ENCODE peak calls at places on chromosomes 2 and 18, in five cellular contexts. One of them, this sample, is unnamed. For H3K27me3, the result is how much of the 10 kb centered on the place peaks cover.

GRCh38 chr2:137173514-137173913 is 408.2 kb downstream of the THSD7B start:
- DNase-seq in upper lobe of left lung: no peak
- DNase-seq in thyroid gland: no peak
- DNase-seq in psoas muscle: no peak
- DNase-seq in IMR-90: no peak
- DNase-seq in this sample: no peak

GRCh38 chr2:225041871-225042799 is at the start of gene DOCK10:
- DNase-seq in upper lobe of left lung: peak
- DNase-seq in thyroid gland: peak
- DNase-seq in psoas muscle: peak
- DNase-seq in IMR-90: peak
- DNase-seq in this sample: peak

GRCh38 chr2:159287733-159288132 is 1.2 kb upstream of the WDSUB1 start:
- DNase-seq in upper lobe of left lung: no peak
- DNase-seq in thyroid gland: no peak
- DNase-seq in psoas muscle: no peak
- DNase-seq in IMR-90: no peak
- DNase-seq in this sample: no peak

GRCh38 chr2:241929551-241930490 is 60.3 kb downstream of the RTP5 start:
- DNase-seq in upper lobe of left lung: no peak
- DNase-seq in thyroid gland: no peak
- DNase-seq in psoas muscle: no peak
- DNase-seq in IMR-90: no peak
- DNase-seq in this sample: no peak

GRCh38 chr2:1060987-1061386 is 110.3 kb downstream of the SNTG2 start:
- DNase-seq in upper lobe of left lung: no peak
- DNase-seq in thyroid gland: no peak
- DNase-seq in psoas muscle: no peak
- DNase-seq in IMR-90: no peak
- DNase-seq in this sample: no peak

GRCh38 chr2:101223814-101224231 is 28.9 kb upstream of the CNOT11 start:
- DNase-seq in upper lobe of left lung: peak
- DNase-seq in thyroid gland: no peak
- DNase-seq in psoas muscle: no peak
- DNase-seq in IMR-90: no peak
- DNase-seq in this sample: peak

GRCh38 chr2:127490283-127490682 is 36.0 kb downstream of the IWS1 start:
- DNase-seq in upper lobe of left lung: no peak
- DNase-seq in thyroid gland: no peak
- DNase-seq in psoas muscle: no peak
- DNase-seq in IMR-90: no peak
- DNase-seq in this sample: no peak

GRCh38 chr2:98903767-98904485 is 32.1 kb downstream of the CRACDL start:
- DNase-seq in upper lobe of left lung: no peak
- DNase-seq in thyroid gland: no peak
- DNase-seq in psoas muscle: no peak
- DNase-seq in IMR-90: no peak
- DNase-seq in this sample: no peak

GRCh38 chr2:3443685-3444084 is 64.2 kb downstream of the TRAPPC12 start:
- DNase-seq in upper lobe of left lung: no peak
- DNase-seq in thyroid gland: no peak
- DNase-seq in psoas muscle: no peak
- DNase-seq in IMR-90: no peak
- DNase-seq in this sample: no peak

GRCh38 chr2:4553219-4553618 is 849.8 kb downstream of the DCDC2C start:
- DNase-seq in upper lobe of left lung: no peak
- DNase-seq in thyroid gland: no peak
- DNase-seq in psoas muscle: no peak
- DNase-seq in IMR-90: no peak
- DNase-seq in this sample: no peak

GRCh38 chr2:96531872-96532505 is 4.6 kb upstream of the ARID5A start:
- DNase-seq in upper lobe of left lung: peak
- DNase-seq in thyroid gland: peak
- DNase-seq in psoas muscle: peak
- DNase-seq in IMR-90: peak
- DNase-seq in this sample: peak

GRCh38 chr18:11042247-11042646 is 107.1 kb downstream of the PIEZO2 start:
- DNase-seq in upper lobe of left lung: no peak
- DNase-seq in thyroid gland: no peak
- DNase-seq in psoas muscle: no peak
- DNase-seq in IMR-90: peak
- DNase-seq in this sample: no peak

GRCh38 chr2:19363474-19363778 is 5.0 kb upstream of the OSR1 start:
- DNase-seq in upper lobe of left lung: no peak
- DNase-seq in thyroid gland: no peak
- DNase-seq in psoas muscle: no peak
- DNase-seq in IMR-90: no peak
- DNase-seq in this sample: no peak

GRCh38 chr2:201235865-201236811 is 24.2 kb upstream of the CASP8 start:
- DNase-seq in upper lobe of left lung: peak
- DNase-seq in thyroid gland: peak
- DNase-seq in psoas muscle: peak
- DNase-seq in IMR-90: peak
- DNase-seq in this sample: peak

GRCh38 chr2:239805414-239805813 is 219.7 kb downstream of the NDUFA10 start:
- DNase-seq in upper lobe of left lung: no peak
- DNase-seq in thyroid gland: no peak
- DNase-seq in psoas muscle: no peak
- DNase-seq in IMR-90: no peak
- DNase-seq in this sample: no peak

GRCh38 chr18:5414546-5414945 is 119.0 kb upstream of the ZBTB14 start:
- DNase-seq in upper lobe of left lung: no peak
- DNase-seq in thyroid gland: no peak
- DNase-seq in psoas muscle: no peak
- DNase-seq in IMR-90: no peak
- DNase-seq in this sample: no peak

GRCh38 chr2:224572338-224572737 is 12.8 kb downstream of the CUL3 start:
- DNase-seq in upper lobe of left lung: no peak
- DNase-seq in thyroid gland: no peak
- DNase-seq in psoas muscle: no peak
- DNase-seq in IMR-90: no peak
- DNase-seq in this sample: no peak

GRCh38 chr2:86012017-86012712 is 93.5 kb downstream of the POLR1A start:
- DNase-seq in upper lobe of left lung: peak
- DNase-seq in thyroid gland: no peak
- DNase-seq in psoas muscle: no peak
- DNase-seq in IMR-90: no peak
- DNase-seq in this sample: no peak

GRCh38 chr2:196131384-196131861 is 40.0 kb downstream of the STK17B start:
- DNase-seq in upper lobe of left lung: peak
- DNase-seq in thyroid gland: peak
- DNase-seq in psoas muscle: peak
- DNase-seq in IMR-90: peak
- DNase-seq in this sample: peak

GRCh38 chr18:75161629-75162028 is 47.3 kb downstream of the PTGR3 start:
- DNase-seq in upper lobe of left lung: peak
- DNase-seq in thyroid gland: peak
- DNase-seq in psoas muscle: peak
- DNase-seq in IMR-90: no peak
- DNase-seq in this sample: no peak

GRCh38 chr2:13015941-13016340 is 299.2 kb downstream of the TRIB2 start:
- DNase-seq in upper lobe of left lung: no peak
- DNase-seq in thyroid gland: no peak
- DNase-seq in psoas muscle: no peak
- DNase-seq in IMR-90: no peak
- DNase-seq in this sample: no peak

GRCh38 chr2:26745609-26746327 is 18.3 kb upstream of the SLC35F6 start:
- DNase-seq in upper lobe of left lung: peak
- DNase-seq in thyroid gland: peak
- DNase-seq in psoas muscle: peak
- DNase-seq in IMR-90: peak
- DNase-seq in this sample: peak

GRCh38 chr2:71929482-71929772 is 218.2 kb downstream of the CYP26B1 start:
- DNase-seq in upper lobe of left lung: no peak
- DNase-seq in thyroid gland: no peak
- DNase-seq in psoas muscle: no peak
- DNase-seq in IMR-90: no peak
- DNase-seq in this sample: no peak

GRCh38 chr2:229446316-229446715 is 175.2 kb upstream of the PID1 start:
- DNase-seq in upper lobe of left lung: no peak
- DNase-seq in thyroid gland: no peak
- DNase-seq in psoas muscle: no peak
- DNase-seq in IMR-90: no peak
- DNase-seq in this sample: no peak

GRCh38 chr2:222915092-222915957 is 54.5 kb downstream of the ACSL3 start:
- DNase-seq in upper lobe of left lung: no peak
- DNase-seq in thyroid gland: no peak
- DNase-seq in psoas muscle: no peak
- DNase-seq in IMR-90: peak
- DNase-seq in this sample: no peak

GRCh38 chr2:239378918-239379640 is 21.7 kb downstream of the HDAC4 start:
- DNase-seq in upper lobe of left lung: peak
- DNase-seq in thyroid gland: no peak
- DNase-seq in psoas muscle: no peak
- DNase-seq in IMR-90: no peak
- DNase-seq in this sample: no peak

GRCh38 chr2:101125374-101125773 is 25.8 kb downstream of the TBC1D8 start:
- DNase-seq in upper lobe of left lung: no peak
- DNase-seq in thyroid gland: no peak
- DNase-seq in psoas muscle: no peak
- DNase-seq in IMR-90: no peak
- DNase-seq in this sample: no peak

GRCh38 chr2:177147093-177147694 is 65.4 kb upstream of the HNRNPA3 start:
- DNase-seq in upper lobe of left lung: no peak
- DNase-seq in thyroid gland: no peak
- DNase-seq in psoas muscle: no peak
- DNase-seq in IMR-90: peak
- DNase-seq in this sample: no peak

GRCh38 chr18:38023871-38024270 is 458.3 kb upstream of the CELF4 start:
- DNase-seq in upper lobe of left lung: no peak
- DNase-seq in thyroid gland: no peak
- DNase-seq in psoas muscle: no peak
- DNase-seq in IMR-90: no peak
- DNase-seq in this sample: no peak

GRCh38 chr2:241943209-241943850 is 73.8 kb downstream of the RTP5 start:
- DNase-seq in upper lobe of left lung: no peak
- DNase-seq in thyroid gland: no peak
- DNase-seq in psoas muscle: no peak
- DNase-seq in IMR-90: no peak
- DNase-seq in this sample: no peak

DNA sequence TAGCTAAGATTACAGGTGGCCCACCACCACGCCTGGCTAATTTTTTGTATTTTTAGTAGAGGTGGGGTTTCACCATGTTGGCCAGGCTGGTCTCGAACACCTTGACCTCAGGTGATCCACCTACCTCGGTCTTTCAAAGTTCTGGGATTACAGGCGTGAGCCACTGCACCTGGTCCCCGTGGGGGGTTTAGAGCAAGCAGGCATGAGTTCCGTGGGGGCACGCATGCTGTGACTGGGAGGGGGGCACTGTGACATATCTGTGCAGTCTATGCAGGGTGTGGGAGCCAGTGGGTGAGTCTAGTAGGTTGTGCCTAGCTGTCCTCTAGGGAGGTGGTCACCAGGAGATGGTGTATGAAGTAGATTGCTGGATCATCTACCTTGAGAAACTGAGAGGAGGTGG is 16.6 kb upstream of the ZDBF2 start:
- DNase-seq in upper lobe of left lung: no peak
- DNase-seq in thyroid gland: no peak
- DNase-seq in psoas muscle: no peak
- DNase-seq in IMR-90: no peak
- DNase-seq in this sample: no peak
- H3K27me3 ChIP-seq in upper lobe of left lung: under half
- H3K27me3 ChIP-seq in thyroid gland: under half
- H3K27me3 ChIP-seq in psoas muscle: under half
- H3K27me3 ChIP-seq in IMR-90: under half
- H3K27me3 ChIP-seq in this sample: under half

GRCh38 chr2:9799729-9800632 is 43.3 kb upstream of the TAF1B start:
- DNase-seq in upper lobe of left lung: peak
- DNase-seq in thyroid gland: peak
- DNase-seq in psoas muscle: peak
- DNase-seq in IMR-90: peak
- DNase-seq in this sample: peak
- H3K27ac ChIP-seq in upper lobe of left lung: peak
- H3K27ac ChIP-seq in thyroid gland: peak
- H3K27ac ChIP-seq in psoas muscle: no peak
- H3K27ac ChIP-seq in IMR-90: no peak
- H3K27ac ChIP-seq in this sample: peak

DNA sequence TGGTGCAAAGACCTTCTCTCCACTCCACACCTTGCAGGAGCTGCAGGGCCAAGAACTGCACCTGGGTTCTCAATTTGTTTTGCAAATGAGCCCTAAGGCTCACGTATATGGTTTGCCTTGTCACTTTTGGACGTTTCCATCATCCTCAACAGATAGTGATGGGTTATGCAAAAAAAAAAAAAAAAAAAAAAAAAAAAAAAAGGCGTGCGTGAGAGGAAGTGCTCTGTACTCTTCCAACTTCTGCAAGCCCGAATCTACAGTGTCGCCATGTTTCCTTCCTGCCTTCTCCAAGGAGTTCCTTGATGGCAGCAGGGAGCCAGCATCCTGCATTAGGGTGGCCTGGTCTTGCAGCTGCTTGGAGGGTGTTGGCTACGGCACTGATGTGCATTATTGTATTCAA is 4.0 kb upstream of the INHBB start:
- DNase-seq in upper lobe of left lung: no peak
- DNase-seq in thyroid gland: no peak
- DNase-seq in psoas muscle: no peak
- DNase-seq in IMR-90: no peak
- DNase-seq in this sample: no peak
- H3K27me3 ChIP-seq in upper lobe of left lung: under half
- H3K27me3 ChIP-seq in thyroid gland: under half
- H3K27me3 ChIP-seq in psoas muscle: under half
- H3K27me3 ChIP-seq in IMR-90: half or more
- H3K27me3 ChIP-seq in this sample: under half

GRCh38 chr2:9264301-9264700 is 57.7 kb downstream of the ASAP2 start:
- DNase-seq in upper lobe of left lung: no peak
- DNase-seq in thyroid gland: no peak
- DNase-seq in psoas muscle: no peak
- DNase-seq in IMR-90: peak
- DNase-seq in this sample: no peak

GRCh38 chr2:9269695-9270365 is 63.2 kb downstream of the ASAP2 start:
- DNase-seq in upper lobe of left lung: no peak
- DNase-seq in thyroid gland: no peak
- DNase-seq in psoas muscle: no peak
- DNase-seq in IMR-90: no peak
- DNase-seq in this sample: no peak

GRCh38 chr2:9269295-9269694 is 62.7 kb downstream of the ASAP2 start:
- DNase-seq in upper lobe of left lung: no peak
- DNase-seq in thyroid gland: no peak
- DNase-seq in psoas muscle: no peak
- DNase-seq in IMR-90: no peak
- DNase-seq in this sample: no peak

GRCh38 chr2:9268310-9269081 is 61.9 kb downstream of the ASAP2 start:
- DNase-seq in upper lobe of left lung: no peak
- DNase-seq in thyroid gland: no peak
- DNase-seq in psoas muscle: no peak
- DNase-seq in IMR-90: no peak
- DNase-seq in this sample: no peak

DNA sequence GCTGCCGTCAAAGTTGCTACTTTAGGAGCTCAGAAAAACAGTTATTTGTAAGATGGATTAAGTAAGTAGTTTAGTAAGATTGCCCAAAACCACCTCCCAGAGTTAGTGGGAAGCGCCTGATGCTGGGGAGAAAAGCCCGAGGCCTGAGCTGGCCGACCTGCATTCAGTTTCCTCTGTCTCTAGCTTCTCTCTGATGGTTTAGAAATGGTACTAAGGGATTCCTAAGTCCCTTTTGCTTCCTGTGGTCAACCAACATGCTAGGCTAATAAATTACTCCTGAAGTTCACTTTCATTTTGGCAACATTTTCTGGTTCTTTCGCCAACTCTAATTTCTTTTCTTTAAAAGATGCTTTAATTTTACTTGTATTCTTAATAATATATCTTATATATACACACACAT is 60.1 kb downstream of the ASAP2 start:
- DNase-seq in upper lobe of left lung: no peak
- DNase-seq in thyroid gland: no peak
- DNase-seq in psoas muscle: no peak
- DNase-seq in IMR-90: no peak
- DNase-seq in this sample: no peak
- H3K27ac ChIP-seq in upper lobe of left lung: no peak
- H3K27ac ChIP-seq in thyroid gland: no peak
- H3K27ac ChIP-seq in psoas muscle: no peak
- H3K27ac ChIP-seq in IMR-90: no peak
- H3K27ac ChIP-seq in this sample: no peak

This sample was measured in CD4-positive, alpha-beta memory T cell.